ENCODE peak calls at places on chromosomes 3 and 15, in seven cellular contexts. G, I, Y, D, T, U and Z are unnamed samples.
A peak's percentile ranks its signal among the peaks of the same experiment; 100 is the strongest.

GRCh38 chr3:53425936-53426335 is 68.5 kb upstream of the CACNA1D start:
- DNase-seq in G (no peak), I (no peak), Y (no peak), D (no peak), T (no peak), U (no peak), Z (no peak)

GRCh38 chr3:54257114-54257513 is 134.8 kb downstream of the CACNA2D3 start:
- DNase-seq in G (no peak), I (no peak), Y (no peak), D (no peak), T (no peak), U (no peak), Z (no peak)

GRCh38 chr3:178155521-178155920 is 380.7 kb upstream of the KCNMB2 start:
- DNase-seq in G (no peak), I (no peak), Y (no peak), D (no peak), T (no peak), U (no peak), Z (no peak)

GRCh38 chr3:101223016-101223415 is 97.4 kb downstream of the IMPG2 start:
- DNase-seq in G (no peak), I (no peak), Y (no peak), D (no peak), T (no peak), U (no peak), Z (no peak)

GRCh38 chr3:153285194-153285641 is 123.2 kb downstream of the RAP2B start:
- DNase-seq in G (no peak), I (no peak), Y (no peak), D (no peak), T (no peak), U (no peak), Z (no peak)

GRCh38 chr15:31526916-31527690 is 200.5 kb downstream of the KLF13 start:
- DNase-seq in G (no peak), I (no peak), Y (no peak), D (no peak), T (peak; percentile 45), U (no peak), Z (no peak)

GRCh38 chr3:196131921-196132320 is 50.0 kb upstream of the TFRC start:
- DNase-seq in G (no peak), I (no peak), Y (no peak), D (no peak), T (no peak), U (no peak), Z (no peak)

GRCh38 chr3:16012086-16012485 is 162.4 kb upstream of the GALNT15 start:
- DNase-seq in G (no peak), I (no peak), Y (no peak), D (no peak), T (no peak), U (no peak), Z (no peak)

GRCh38 chr3:50095352-50095998 is 6.8 kb downstream of the RBM5 start:
- DNase-seq in G (no peak), I (no peak), Y (no peak), D (no peak), T (no peak), U (no peak), Z (no peak)

GRCh38 chr3:134311265-134311664 is 60.6 kb upstream of the RYK start:
- DNase-seq in G (no peak), I (no peak), Y (no peak), D (no peak), T (no peak), U (no peak), Z (no peak)

GRCh38 chr3:99640214-99640851 is 1.9 kb downstream of the COL8A1 start:
- DNase-seq in G (no peak), I (no peak), Y (no peak), D (no peak), T (no peak), U (no peak), Z (no peak)

GRCh38 chr3:10968390-10968789 is 24.2 kb upstream of the SLC6A1 start:
- DNase-seq in G (no peak), I (no peak), Y (no peak), D (peak; percentile 56), T (no peak), U (no peak), Z (no peak)

GRCh38 chr3:123152656-123153055 is 49.1 kb upstream of the SEC22A start:
- DNase-seq in G (no peak), I (no peak), Y (no peak), D (no peak), T (no peak), U (no peak), Z (no peak)

GRCh38 chr3:10473581-10474438 is 31.6 kb downstream of the ATP2B2 start:
- DNase-seq in G (no peak), I (no peak), Y (no peak), D (no peak), T (no peak), U (no peak), Z (no peak)

GRCh38 chr3:30667250-30667585 is 60.8 kb downstream of the TGFBR2 start:
- DNase-seq in G (no peak), I (no peak), Y (no peak), D (no peak), T (no peak), U (no peak), Z (no peak)

GRCh38 chr15:26073430-26074333 is 210.6 kb upstream of the ATP10A start:
- DNase-seq in G (no peak), I (no peak), Y (no peak), D (no peak), T (no peak), U (no peak), Z (no peak)

GRCh38 chr15:63321462-63321861 is 44.1 kb downstream of the APH1B start:
- DNase-seq in G (no peak), I (no peak), Y (no peak), D (no peak), T (no peak), U (no peak), Z (no peak)

DNA sequence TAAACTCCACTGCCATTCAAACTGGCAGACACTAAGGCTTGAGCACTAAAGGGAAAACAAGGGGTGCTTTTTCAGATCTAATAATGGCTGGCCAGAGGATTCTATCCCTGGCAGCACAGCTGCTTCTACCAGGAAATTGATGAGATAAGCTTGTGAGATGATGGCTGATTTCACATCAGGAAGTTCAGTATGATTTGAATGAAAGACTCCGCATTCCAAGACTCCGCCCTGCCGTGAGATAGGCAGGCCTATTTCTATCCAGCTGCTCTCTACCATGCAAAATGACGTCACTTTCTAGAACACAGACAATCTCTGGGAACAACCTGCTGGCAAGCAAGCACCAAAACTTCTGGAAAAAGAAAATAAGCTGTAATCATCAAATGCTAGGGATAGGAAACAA is 171.8 kb downstream of the WDR76 start:
- DNase-seq in G (no peak), I (no peak), Y (no peak), D (peak; percentile 37), T (no peak), U (no peak), Z (no peak)
- TF ChIP-seq TAF1 in G (no peak), I (no peak), Y (no peak), D (no peak), T (no peak), U (no peak), Z (no peak)

DNA sequence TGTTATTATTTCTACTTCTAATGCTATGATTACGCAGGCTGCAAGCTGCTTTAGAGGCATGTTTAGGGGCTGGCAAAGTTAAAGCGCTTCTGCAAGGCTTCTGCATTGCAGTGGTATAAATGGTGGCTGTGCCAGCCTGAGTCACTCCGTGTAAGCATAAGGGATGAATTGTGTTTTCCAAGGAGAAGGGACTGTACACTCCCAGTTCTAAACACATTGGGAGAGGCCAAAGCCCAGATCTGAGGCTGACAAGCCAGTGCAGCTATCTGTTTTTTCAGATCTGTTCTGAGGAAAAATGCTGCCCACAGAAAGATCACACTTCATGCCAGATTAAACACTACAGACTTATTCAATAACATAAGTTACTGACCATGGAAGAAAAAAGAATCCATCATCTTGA is 83.8 kb downstream of the PRICKLE2 start:
- DNase-seq in G (no peak), I (no peak), Y (no peak), D (no peak), T (no peak), U (no peak), Z (no peak)
- TF ChIP-seq TAF1 in G (no peak), I (no peak), Y (no peak), D (no peak), T (no peak), U (no peak), Z (no peak)

GRCh38 chr15:80549712-80550111 is 145.4 kb upstream of the ABHD17C start:
- DNase-seq in G (no peak), I (no peak), Y (no peak), D (no peak), T (no peak), U (no peak), Z (no peak)

GRCh38 chr15:80551348-80551747 is 143.8 kb upstream of the ABHD17C start:
- DNase-seq in G (no peak), I (no peak), Y (no peak), D (no peak), T (peak; percentile 17), U (no peak), Z (no peak)

GRCh38 chr15:80550910-80551265 is 144.2 kb upstream of the ABHD17C start:
- DNase-seq in G (no peak), I (no peak), Y (no peak), D (no peak), T (no peak), U (no peak), Z (no peak)

GRCh38 chr15:80549191-80549590 is 145.0 kb downstream of the ARNT2 start:
- DNase-seq in G (no peak), I (no peak), Y (no peak), D (no peak), T (no peak), U (no peak), Z (no peak)

DNA sequence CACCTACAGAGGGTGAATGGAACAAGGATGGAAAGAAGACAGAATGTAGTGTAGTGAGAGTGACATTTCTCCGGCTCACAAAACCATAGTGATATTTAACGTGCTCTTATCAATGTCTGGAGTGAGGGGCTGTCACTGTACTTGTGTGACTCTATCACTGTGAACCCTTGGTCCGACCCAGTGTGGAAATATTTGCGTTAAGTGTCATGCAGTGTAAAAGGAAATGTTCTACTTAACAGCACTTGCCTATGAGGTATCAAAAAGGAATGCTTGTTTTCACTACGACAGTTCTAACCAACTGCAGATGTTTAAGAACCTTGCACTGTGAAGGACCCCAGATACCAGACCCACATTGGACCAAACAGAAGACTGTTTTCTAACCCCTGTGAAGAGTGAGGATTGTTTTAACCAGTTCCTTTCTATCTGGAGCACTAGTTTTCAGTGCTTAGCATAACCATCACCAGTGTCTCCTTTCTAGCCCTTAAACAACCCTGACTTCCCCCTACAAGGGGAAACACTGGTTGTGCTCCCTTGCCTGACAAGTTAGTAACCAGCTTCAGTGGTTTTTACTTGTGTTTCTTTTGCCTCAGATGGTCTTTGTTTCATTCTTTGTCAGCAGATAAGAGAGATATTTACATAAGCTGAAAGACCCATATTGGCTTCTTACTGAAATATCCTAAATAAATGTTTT is 144.7 kb upstream of the ABHD17C start:
- DNase-seq in G (no peak), I (no peak), Y (peak; percentile 37), D (no peak), T (peak; percentile 23), U (peak; percentile 5), Z (no peak)
- TF ChIP-seq TAF1 in G (no peak), I (no peak), Y (no peak), D (no peak), T (no peak), U (no peak), Z (no peak)

DNA sequence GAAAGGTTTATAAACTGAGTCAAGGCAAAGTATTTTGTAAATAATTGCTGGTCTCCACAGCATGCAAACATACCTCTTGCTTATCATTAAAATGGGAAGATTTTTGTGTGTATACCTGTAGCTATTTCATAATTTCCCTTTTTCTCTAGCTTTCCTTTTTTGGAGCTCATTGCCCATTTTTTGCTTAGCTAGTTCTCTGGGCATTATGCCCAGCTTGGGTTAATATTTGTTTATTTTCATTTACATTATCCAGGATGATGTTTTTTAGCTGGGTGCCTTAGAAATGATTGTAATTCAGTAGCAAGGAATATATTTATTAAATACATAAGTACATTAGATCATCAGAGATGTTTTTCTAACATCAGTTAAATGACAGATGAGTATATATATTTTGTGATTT is 1271.7 kb upstream of the GBE1 start:
- DNase-seq in G (no peak), I (no peak), Y (no peak), D (no peak), T (no peak), U (no peak), Z (no peak)
- TF ChIP-seq TAF1 in G (no peak), I (no peak), Y (no peak), D (no peak), T (no peak), U (no peak), Z (no peak)